ENCODE peak calls at places on chromosomes 7 and 10, in six cellular contexts. S is A549, B is HCT116, Q is SK-N-SH, L is K562, V is GM23338. E is an unnamed sample.

GRCh38 chr7:5780801-5781496 is 514 bp downstream of the RNF216 start:
- DNase-seq in S (no peak), B (no peak), Q (peak; percentile 90), L (no peak), V (peak; percentile 37), E (no peak)

GRCh38 chr10:13346280-13346819 is 1.7 kb downstream of the SEPHS1 start:
- DNase-seq in S (no peak), B (no peak), Q (no peak), L (no peak), V (no peak), E (no peak)

GRCh38 chr7:88912852-88913251 is 117.3 kb upstream of the TEX47 start:
- DNase-seq in S (no peak), B (no peak), Q (no peak), L (no peak), V (no peak), E (no peak)

GRCh38 chr7:32298403-32299132 is 191.6 kb downstream of the LSM5 start:
- DNase-seq in S (peak; percentile 16), B (no peak), Q (peak; percentile 43), L (no peak), V (peak; percentile 61), E (no peak)

GRCh38 chr10:4359003-4359402 is 467.0 kb upstream of the AKR1E2 start:
- DNase-seq in S (no peak), B (no peak), Q (no peak), L (no peak), V (peak; percentile 49), E (no peak)

GRCh38 chr10:79322616-79323566 is 24.4 kb upstream of the PPIF start:
- DNase-seq in S (no peak), B (no peak), Q (no peak), L (no peak), V (no peak), E (no peak)

GRCh38 chr10:3124412-3125175 is 48.0 kb downstream of the PITRM1 start:
- DNase-seq in S (no peak), B (no peak), Q (no peak), L (no peak), V (no peak), E (no peak)

GRCh38 chr10:101559596-101560292 is 28.3 kb downstream of the POLL start:
- DNase-seq in S (no peak), B (no peak), Q (peak; percentile 38), L (no peak), V (no peak), E (no peak)

GRCh38 chr7:71539615-71540014 is 407.7 kb downstream of the GALNT17 start:
- DNase-seq in S (no peak), B (no peak), Q (no peak), L (no peak), V (no peak), E (no peak)

GRCh38 chr7:50068850-50069551 is 24.0 kb downstream of the ZPBP start:
- DNase-seq in S (no peak), B (peak; percentile 22), Q (no peak), L (no peak), V (peak; percentile 94), E (peak; percentile 8)

GRCh38 chr7:16762177-16762576 is 8.6 kb downstream of the TSPAN13 start:
- DNase-seq in S (no peak), B (no peak), Q (no peak), L (no peak), V (peak; percentile 30), E (no peak)

GRCh38 chr10:113347508-113347907 is 205.3 kb upstream of the HABP2 start:
- DNase-seq in S (no peak), B (no peak), Q (no peak), L (no peak), V (no peak), E (no peak)

GRCh38 chr10:78179886-78180285 is 146.2 kb downstream of the RPS24 start:
- DNase-seq in S (no peak), B (no peak), Q (no peak), L (no peak), V (no peak), E (no peak)

GRCh38 chr10:78178940-78179339 is 145.3 kb downstream of the RPS24 start:
- DNase-seq in S (no peak), B (no peak), Q (no peak), L (no peak), V (peak; percentile 51), E (no peak)

GRCh38 chr10:78177013-78177370 is 143.3 kb downstream of the RPS24 start:
- DNase-seq in S (no peak), B (no peak), Q (no peak), L (no peak), V (no peak), E (no peak)

GRCh38 chr10:78177431-78178185 is 143.9 kb downstream of the RPS24 start:
- DNase-seq in S (no peak), B (no peak), Q (no peak), L (no peak), V (no peak), E (no peak)

GRCh38 chr10:78178397-78178796 is 144.7 kb downstream of the RPS24 start:
- DNase-seq in S (no peak), B (no peak), Q (no peak), L (no peak), V (no peak), E (no peak)
- H3K4me1 ChIP-seq in S (no peaks in the 10 kb centered on the region), B (no peaks in the 10 kb centered on the region), Q (no peaks in the 10 kb centered on the region), L (no peaks in the 10 kb centered on the region), V (peaks cover 11% of the 10 kb centered on the region), E (no peaks in the 10 kb centered on the region)

DNA sequence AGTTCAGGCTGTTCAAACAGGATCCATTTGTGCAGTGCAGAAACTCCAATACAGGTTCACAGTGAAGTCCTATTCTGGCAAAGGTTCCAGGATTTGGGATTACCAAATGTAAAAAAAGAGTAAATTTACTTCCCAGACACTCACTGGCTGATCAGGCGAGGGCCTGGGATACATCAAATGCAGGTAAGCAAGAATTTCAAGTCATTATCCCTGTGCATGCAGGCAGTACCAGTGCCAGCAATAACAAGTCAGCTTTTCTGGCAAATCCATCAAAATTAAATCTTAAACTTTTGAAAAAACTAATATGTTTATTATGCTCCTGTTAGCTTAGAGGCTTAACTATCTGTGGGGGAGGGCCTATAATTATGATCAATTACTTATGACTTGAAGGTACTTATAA is 6.3 kb downstream of the CDK6 start:
- DNase-seq in S (no peak), B (no peak), Q (no peak), L (no peak), V (no peak), E (no peak)
- H3K27ac ChIP-seq in S (peak overlapping the region; percentile 92), B (no peak overlapping the region), Q (peak overlapping the region; percentile 95), L (no peak overlapping the region), V (no peak overlapping the region), E (peak overlapping the region; percentile 97)

GRCh38 chr7:127252736-127253288 is at the start of gene GRM8:
- DNase-seq in S (peak; percentile 21), B (no peak), Q (peak; percentile 89), L (peak; percentile 83), V (peak; percentile 87), E (no peak)

GRCh38 chr7:127251048-127251451 is 1.7 kb downstream of the GRM8 start:
- DNase-seq in S (no peak), B (no peak), Q (peak; percentile 45), L (no peak), V (peak; percentile 16), E (no peak)

GRCh38 chr7:127250312-127251047 is 2.3 kb downstream of the GRM8 start:
- DNase-seq in S (no peak), B (no peak), Q (no peak), L (no peak), V (no peak), E (no peak)

GRCh38 chr7:127252380-127252718 is 392 bp downstream of the GRM8 start:
- DNase-seq in S (no peak), B (no peak), Q (peak; percentile 74), L (no peak), V (peak; percentile 25), E (no peak)

GRCh38 chr7:127251458-127252379 is 1.0 kb downstream of the GRM8 start:
- DNase-seq in S (peak; percentile 15), B (no peak), Q (peak; percentile 70), L (no peak), V (peak; percentile 60), E (no peak)
- TF ChIP-seq REST in S (no peak), B (no peak), Q (no peak), L (no peak), V (no peak), E (no peak)

GRCh38 chr10:114515515-114515914 is 111.2 kb upstream of the AFAP1L2 start:
- DNase-seq in S (no peak), B (no peak), Q (no peak), L (no peak), V (no peak), E (no peak)

GRCh38 chr10:114508376-114508775 is 104.1 kb upstream of the AFAP1L2 start:
- DNase-seq in S (no peak), B (no peak), Q (no peak), L (no peak), V (no peak), E (no peak)

GRCh38 chr10:114507449-114507848 is 103.1 kb upstream of the AFAP1L2 start:
- DNase-seq in S (no peak), B (no peak), Q (no peak), L (no peak), V (no peak), E (no peak)

GRCh38 chr10:114513397-114513796 is 109.1 kb upstream of the AFAP1L2 start:
- DNase-seq in S (no peak), B (no peak), Q (no peak), L (no peak), V (no peak), E (no peak)

DNA sequence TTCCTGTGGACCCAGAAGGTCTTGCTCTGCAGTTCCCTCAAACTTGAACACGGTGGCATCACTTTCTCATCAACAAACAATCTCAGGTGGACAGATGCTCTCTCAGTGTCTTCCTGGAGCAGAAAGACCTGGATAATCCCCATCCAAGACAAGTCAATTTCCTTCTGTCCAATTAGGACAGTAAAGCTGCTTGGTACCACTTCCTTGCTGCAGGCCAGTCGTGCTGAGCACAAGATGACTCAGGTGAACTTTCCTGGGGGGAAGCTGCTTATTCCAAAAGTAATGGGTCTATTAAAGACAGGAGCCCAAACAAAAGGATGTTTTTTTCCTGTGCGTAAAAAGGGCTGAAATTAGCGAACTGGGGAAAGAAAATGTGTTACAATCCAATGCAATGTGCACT is 107.6 kb upstream of the AFAP1L2 start:
- DNase-seq in S (no peak), B (no peak), Q (no peak), L (no peak), V (no peak), E (no peak)
- H3K4me1 ChIP-seq in S (peaks cover 17% of the 10 kb centered on the region), B (peaks cover 18% of the 10 kb centered on the region), Q (no peaks in the 10 kb centered on the region), L (no peaks in the 10 kb centered on the region), V (peaks cover 5% of the 10 kb centered on the region), E (peaks cover 12% of the 10 kb centered on the region)

E was measured in Panc1.